ENCODE peak calls at places on chromosomes 7 and 10, in nine cellular contexts. U is hepatocyte; B is CD4-positive, CD25-positive, alpha-beta regulatory T cell; N is OCI-LY7; D is aorta; S is mammary epithelial cell; G is ovary; I is astrocyte; K is tibial artery. X is an unnamed sample. For H3K4me1 and H3K9me3, the result is how much of the 10 kb centered on the place peaks cover.

GRCh38 chr10:21369697-21370096 is 155.8 kb downstream of the SKIDA1 start:
- DNase-seq in B (no peak), U (no peak), S (no peak), D (no peak), G (no peak), I (peak), N (no peak), K (no peak), X (no peak)

GRCh38 chr7:5063698-5064097 is 18.0 kb downstream of the RBAK start:
- DNase-seq in D (no peak), K (no peak), G (no peak), N (no peak), I (no peak), S (no peak), U (no peak), B (no peak), X (no peak)

GRCh38 chr10:124743188-124744046 is 761 bp downstream of the FAM53B start:
- DNase-seq in D (peak), K (no peak), U (peak), I (no peak), N (peak), G (peak), B (no peak), S (peak), X (peak)

GRCh38 chr10:92108747-92109146 is 182.1 kb downstream of the CPEB3 start:
- DNase-seq in U (no peak), S (no peak), G (no peak), I (no peak), B (no peak), D (no peak), K (no peak), N (no peak), X (no peak)

GRCh38 chr7:602341-603141 is 82.9 kb upstream of the PDGFA start:
- DNase-seq in D (peak), G (no peak), U (peak), S (no peak), K (peak), I (no peak), N (no peak), B (peak), X (peak)

GRCh38 chr10:101054351-101054750 is 7.4 kb upstream of the KAZALD1 start:
- DNase-seq in U (no peak), I (no peak), N (no peak), B (no peak), S (no peak), K (no peak), G (no peak), D (peak), X (no peak)

GRCh38 chr7:67604461-67605386 is 608.1 kb downstream of the TYW1 start:
- DNase-seq in G (no peak), D (no peak), U (no peak), I (no peak), B (no peak), K (no peak), N (no peak), S (no peak), X (no peak)

GRCh38 chr7:88329532-88330463 is 23.1 kb upstream of the STEAP4 start:
- DNase-seq in N (no peak), U (no peak), D (no peak), G (no peak), S (no peak), B (no peak), I (no peak), K (no peak), X (no peak)

GRCh38 chr10:78042058-78042751 is 8.5 kb downstream of the RPS24 start:
- DNase-seq in G (no peak), B (no peak), K (no peak), U (no peak), I (no peak), S (no peak), D (peak), N (no peak), X (no peak)

GRCh38 chr7:90599892-90600555 is 3.9 kb downstream of the CDK14 start:
- DNase-seq in U (no peak), S (no peak), D (no peak), G (no peak), I (no peak), N (no peak), K (no peak), B (no peak), X (no peak)

GRCh38 chr10:70918851-70919530 is 30.6 kb upstream of the PCBD1 start:
- DNase-seq in K (no peak), U (peak), B (no peak), S (no peak), N (no peak), I (no peak), D (peak), G (no peak), X (no peak)

GRCh38 chr10:33237736-33238624 is 96.5 kb downstream of the NRP1 start:
- DNase-seq in D (no peak), B (no peak), N (no peak), U (peak), S (peak), K (no peak), G (no peak), I (peak), X (no peak)

GRCh38 chr7:92790987-92791386 is 45.4 kb downstream of the CDK6 start:
- DNase-seq in D (peak), N (no peak), B (no peak), U (no peak), K (peak), I (peak), G (no peak), S (peak), X (no peak)

GRCh38 chr7:50792342-50793114 is 9.8 kb upstream of the GRB10 start:
- DNase-seq in U (peak), N (no peak), D (peak), S (no peak), I (peak), B (no peak), K (peak), G (peak), X (peak)

GRCh38 chr7:125661006-125661405 is 731.4 kb upstream of the POT1 start:
- DNase-seq in K (no peak), B (no peak), S (no peak), D (no peak), I (peak), N (no peak), G (no peak), U (no peak), X (no peak)

GRCh38 chr7:50304911-50305621 is 550 bp downstream of the IKZF1 start:
- DNase-seq in D (no peak), U (no peak), B (peak), S (no peak), G (no peak), I (no peak), K (no peak), N (peak), X (no peak)

GRCh38 chr10:78831001-78831400 is 237.8 kb upstream of the ZMIZ1 start:
- DNase-seq in S (no peak), G (no peak), D (no peak), K (no peak), U (no peak), B (no peak), N (no peak), I (no peak), X (no peak)

GRCh38 chr10:7505196-7505595 is 94.4 kb upstream of the SFMBT2 start:
- DNase-seq in S (no peak), K (no peak), I (no peak), D (no peak), N (no peak), G (no peak), U (no peak), B (no peak), X (no peak)

GRCh38 chr7:1647961-1648631 is 22.0 kb upstream of the ELFN1 start:
- DNase-seq in S (no peak), U (no peak), N (no peak), G (no peak), K (peak), D (no peak), I (no peak), B (no peak), X (no peak)

GRCh38 chr7:66758964-66759628 is 18.6 kb downstream of the RABGEF1 start:
- DNase-seq in U (no peak), N (no peak), D (no peak), B (no peak), I (no peak), G (no peak), K (no peak), S (no peak), X (no peak)

GRCh38 chr7:100859856-100860255 is 7.3 kb upstream of the TRIP6 start:
- DNase-seq in I (no peak), N (no peak), K (no peak), B (no peak), S (no peak), G (no peak), U (no peak), D (no peak), X (no peak)

GRCh38 chr7:2037301-2037804 is 195.4 kb downstream of the MAD1L1 start:
- DNase-seq in G (peak), S (no peak), K (peak), B (no peak), N (no peak), U (no peak), D (peak), I (peak), X (peak)

GRCh38 chr10:4804505-4804904 is 21.5 kb upstream of the AKR1E2 start:
- DNase-seq in B (no peak), G (no peak), N (no peak), U (no peak), S (no peak), K (no peak), D (no peak), I (peak), X (no peak)

GRCh38 chr10:95531041-95531809 is 29.9 kb downstream of the SORBS1 start:
- DNase-seq in K (no peak), I (no peak), U (no peak), N (no peak), D (no peak), G (no peak), B (no peak), S (no peak), X (no peak)

GRCh38 chr7:45295222-45295621 is 137.6 kb downstream of the RAMP3 start:
- DNase-seq in I (no peak), B (no peak), D (no peak), U (no peak), K (no peak), G (no peak), N (no peak), S (no peak), X (no peak)

GRCh38 chr10:63699785-63700184 is 178.6 kb downstream of the REEP3 start:
- DNase-seq in B (no peak), N (no peak), D (no peak), K (peak), I (peak), G (no peak), S (peak), U (no peak), X (no peak)

GRCh38 chr10:119546009-119546408 is 3.5 kb upstream of the RGS10 start:
- DNase-seq in D (no peak), I (peak), K (no peak), U (no peak), N (no peak), G (no peak), B (no peak), S (no peak), X (no peak)

GRCh38 chr7:101236292-101236691 is 1.3 kb downstream of the CLDN15 start:
- DNase-seq in D (no peak), G (no peak), N (no peak), B (no peak), K (no peak), U (peak), I (no peak), S (no peak), X (no peak)

GRCh38 chr10:28241766-28242399 is 61.0 kb downstream of the MPP7 start:
- DNase-seq in I (no peak), S (peak), G (no peak), U (peak), N (peak), B (peak), K (no peak), D (no peak), X (peak)

GRCh38 chr7:30780909-30781308 is 9.7 kb downstream of the MINDY4 start:
- DNase-seq in U (no peak), N (no peak), S (no peak), K (no peak), B (no peak), I (no peak), G (no peak), D (no peak), X (no peak)

GRCh38 chr10:49360271-49361177 is 35.4 kb downstream of the DRGX start:
- DNase-seq in I (no peak), N (no peak), S (no peak), U (no peak), D (peak), K (no peak), B (no peak), G (no peak), X (no peak)

GRCh38 chr7:130070900-130071622 is 727 bp downstream of the KLHDC10 start:
- DNase-seq in S (peak), K (no peak), B (no peak), G (no peak), I (peak), N (no peak), D (no peak), U (peak), X (no peak)

GRCh38 chr10:74738543-74738942 is 87.9 kb upstream of the KAT6B start:
- DNase-seq in U (no peak), S (no peak), D (no peak), K (no peak), N (peak), I (no peak), B (no peak), G (no peak), X (no peak)

GRCh38 chr10:69499726-69500689 is 48.7 kb downstream of the TSPAN15 start:
- DNase-seq in I (no peak), K (no peak), N (no peak), U (no peak), D (peak), G (no peak), S (no peak), B (no peak), X (no peak)

GRCh38 chr7:132343196-132343595 is 233.1 kb downstream of the PLXNA4 start:
- DNase-seq in D (no peak), K (no peak), I (no peak), N (no peak), G (no peak), U (no peak), S (no peak), B (no peak), X (no peak)

GRCh38 chr7:84108119-84108518 is 86.5 kb downstream of the SEMA3A start:
- DNase-seq in K (no peak), U (no peak), D (no peak), S (no peak), I (no peak), N (no peak), B (no peak), G (no peak), X (no peak)

GRCh38 chr7:84111842-84112241 is 82.7 kb downstream of the SEMA3A start:
- DNase-seq in G (no peak), U (no peak), N (no peak), S (no peak), I (no peak), K (no peak), D (no peak), B (no peak), X (no peak)

GRCh38 chr7:84108787-84109186 is 85.8 kb downstream of the SEMA3A start:
- DNase-seq in G (no peak), K (no peak), S (no peak), I (no peak), B (no peak), D (no peak), N (no peak), U (no peak), X (no peak)

GRCh38 chr7:84112771-84113170 is 81.8 kb downstream of the SEMA3A start:
- DNase-seq in I (no peak), U (no peak), N (no peak), D (no peak), G (no peak), S (no peak), K (no peak), B (no peak), X (no peak)

DNA sequence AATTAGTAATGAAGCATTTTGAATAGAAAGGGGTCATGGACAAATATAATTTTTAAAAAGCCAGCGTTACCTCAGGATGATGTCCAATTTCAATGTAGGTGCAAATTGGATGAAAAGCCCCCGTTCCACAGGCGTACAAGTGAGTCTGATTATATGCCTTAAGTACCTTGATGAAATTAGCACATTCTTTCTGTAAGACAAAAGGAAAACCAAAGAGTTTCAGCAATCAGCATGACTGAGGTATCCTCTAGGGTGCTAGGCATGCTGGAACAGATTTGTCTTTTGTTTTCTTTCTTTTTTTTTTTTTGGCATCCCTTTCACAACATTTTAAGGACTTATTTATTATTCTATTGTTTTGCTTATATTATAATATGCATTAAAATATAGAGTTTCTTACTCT is 84.2 kb downstream of the SEMA3A start:
- DNase-seq in I (no peak), N (no peak), K (no peak), D (no peak), G (no peak), B (no peak), U (no peak), S (no peak), X (no peak)
- H3K4me1 ChIP-seq in I (under half), N (under half), K (under half), D (under half), G (under half), B (under half), U (under half), S (under half), X (under half)

GRCh38 chr7:157850481-157851444 is 514.0 kb downstream of the DNAJB6 start:
- DNase-seq in B (no peak), I (no peak), D (peak), U (no peak), S (no peak), N (no peak), G (no peak), K (no peak), X (no peak)

GRCh38 chr7:157849341-157849596 is 512.5 kb downstream of the DNAJB6 start:
- DNase-seq in K (no peak), U (no peak), N (no peak), G (no peak), D (no peak), S (no peak), B (no peak), I (no peak), X (no peak)

GRCh38 chr7:157849726-157850125 is 512.9 kb downstream of the DNAJB6 start:
- DNase-seq in G (no peak), I (no peak), U (no peak), B (no peak), K (no peak), N (no peak), S (no peak), D (peak), X (no peak)

GRCh38 chr7:157846281-157846680 is 509.5 kb downstream of the DNAJB6 start:
- DNase-seq in G (no peak), B (no peak), S (no peak), U (no peak), K (no peak), N (no peak), I (no peak), D (peak), X (no peak)

GRCh38 chr7:157848508-157849340 is 511.9 kb downstream of the DNAJB6 start:
- DNase-seq in N (no peak), U (no peak), D (peak), G (no peak), I (no peak), B (no peak), S (no peak), K (no peak), X (no peak)
- H3K9me3 ChIP-seq in N (under half), U (under half), D (under half), G (under half), I (under half), B (under half), S (under half), K (under half), X (under half)

GRCh38 chr10:102402512-102402896 is 7.0 kb downstream of the NFKB2 start:
- DNase-seq in D (no peak), S (no peak), I (no peak), K (no peak), B (no peak), N (no peak), G (no peak), U (no peak), X (no peak)
- H3K4me1 ChIP-seq in D (under half), S (under half), I (under half), K (under half), B (under half), N (under half), G (under half), U (under half), X (under half)

GRCh38 chr7:142950235-142950634 is 11.0 kb downstream of the LLCFC1 start:
- DNase-seq in K (no peak), I (no peak), G (no peak), B (no peak), S (no peak), D (no peak), N (no peak), U (no peak), X (no peak)

GRCh38 chr7:142959202-142959601 is 3.0 kb downstream of the KEL start:
- DNase-seq in S (no peak), G (no peak), B (no peak), K (no peak), I (no peak), N (no peak), U (no peak), D (no peak), X (no peak)

GRCh38 chr7:142957723-142958122 is 4.4 kb downstream of the KEL start:
- DNase-seq in K (no peak), B (no peak), S (no peak), D (no peak), N (no peak), G (no peak), U (peak), I (no peak), X (no peak)

GRCh38 chr7:142956951-142957623 is 5.1 kb downstream of the KEL start:
- DNase-seq in S (peak), U (peak), B (no peak), I (peak), G (no peak), D (no peak), N (no peak), K (no peak), X (no peak)

GRCh38 chr7:142954680-142955268 is 7.4 kb downstream of the KEL start:
- DNase-seq in U (no peak), D (no peak), N (peak), I (no peak), S (no peak), B (no peak), K (no peak), G (no peak), X (no peak)
- H3K9me3 ChIP-seq in U (under half), D (under half), N (under half), I (under half), S (under half), B (under half), K (under half), G (under half), X (under half)

GRCh38 chr10:58644311-58644710 is 131.6 kb downstream of the BICC1 start:
- DNase-seq in U (no peak), D (no peak), K (no peak), N (no peak), G (no peak), B (no peak), S (no peak), I (no peak), X (no peak)

GRCh38 chr10:58641095-58641531 is 128.4 kb downstream of the BICC1 start:
- DNase-seq in S (peak), D (no peak), U (peak), N (no peak), B (no peak), K (no peak), G (no peak), I (peak), X (no peak)

GRCh38 chr10:58643029-58643428 is 130.4 kb downstream of the BICC1 start:
- DNase-seq in N (no peak), B (no peak), S (no peak), I (no peak), U (no peak), G (no peak), D (no peak), K (no peak), X (no peak)

GRCh38 chr10:58642283-58642682 is 129.6 kb downstream of the BICC1 start:
- DNase-seq in K (no peak), G (no peak), D (no peak), I (peak), U (no peak), B (no peak), N (no peak), S (no peak), X (no peak)

DNA sequence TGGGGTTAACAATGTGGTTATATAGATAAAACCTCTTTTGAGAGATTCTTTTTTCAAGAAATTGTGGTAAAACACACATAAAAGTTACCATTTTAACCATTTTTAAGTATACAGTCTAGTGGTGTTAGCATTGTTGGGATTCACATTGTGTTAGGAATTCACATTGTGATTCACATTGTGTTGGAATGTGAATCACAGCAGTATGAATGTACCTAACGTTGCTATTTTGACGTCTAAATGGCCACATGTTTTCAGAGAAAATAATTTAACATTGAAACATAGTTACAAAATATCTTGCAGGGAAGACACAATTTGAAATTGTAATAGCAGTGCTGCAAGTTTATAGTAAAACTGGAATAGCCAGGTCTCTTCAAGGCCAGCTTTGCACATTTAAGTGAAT is 129.0 kb downstream of the BICC1 start:
- DNase-seq in K (no peak), N (no peak), B (no peak), G (no peak), S (peak), I (peak), U (no peak), D (no peak), X (no peak)
- H3K4me1 ChIP-seq in K (under half), N (under half), B (under half), G (under half), S (under half), I (under half), U (under half), D (under half), X (under half)

GRCh38 chr7:19269301-19269700 is 124.1 kb upstream of the FERD3L start:
- DNase-seq in G (no peak), N (no peak), B (no peak), S (no peak), I (no peak), D (no peak), U (no peak), K (no peak), X (no peak)
- H3K9me3 ChIP-seq in G (under half), N (under half), B (under half), S (under half), I (under half), D (under half), U (under half), K (under half), X (under half)

X was measured in naive thymus-derived CD4-positive, alpha-beta T cell.